ENCODE peak calls at places on chromosomes 6 and 20, in ten cellular contexts. U is RWPE2, O is SHP77, E is heart left ventricle, J is T-cell, G is GM23248, Y is fibroblast of pulmonary artery, L is NCI-H1092 treated with DMSO at 0.1 percent for 48 hours, W is COR-L47, Z is colonic mucosa. H is an unnamed sample.
A peak's percentile ranks its signal among the peaks of the same experiment; 100 is the strongest.

GRCh38 chr6:113182370-113183141 is 674.6 kb upstream of the MARCKS start:
- DNase-seq in J (no peak), U (no peak), O (no peak), W (peak; percentile 64), Z (no peak), Y (peak; percentile 83), G (peak; percentile 80), E (no peak), L (peak; percentile 48), H (no peak)

GRCh38 chr20:63081831-63082230 is 75.1 kb upstream of the BHLHE23 start:
- DNase-seq in L (no peak), Z (no peak), G (no peak), W (no peak), Y (no peak), O (no peak), E (no peak), U (peak; percentile 57), J (no peak), H (no peak)

GRCh38 chr6:139376604-139377218 is 2.3 kb upstream of the CITED2 start:
- DNase-seq in L (no peak), Z (peak; percentile 75), U (no peak), J (no peak), O (no peak), W (no peak), G (peak; percentile 49), Y (peak; percentile 75), E (peak; percentile 63), H (no peak)

GRCh38 chr20:38931984-38932383 is 5.8 kb downstream of the FAM83D start:
- DNase-seq in Y (no peak), G (no peak), W (no peak), J (no peak), U (no peak), O (no peak), E (no peak), Z (no peak), L (no peak), H (no peak)

GRCh38 chr6:44289726-44290125 is 19.5 kb downstream of the TMEM151B start:
- DNase-seq in Z (no peak), J (no peak), G (no peak), W (no peak), E (no peak), Y (no peak), O (no peak), U (no peak), L (no peak), H (no peak)

GRCh38 chr20:50450961-50451752 is 59.0 kb upstream of the PTPN1 start:
- DNase-seq in G (peak; percentile 73), L (no peak), J (peak; percentile 17), U (no peak), Z (no peak), E (peak; percentile 50), Y (peak; percentile 65), W (no peak), O (no peak), H (peak; percentile 89)

GRCh38 chr20:41174373-41174772 is 37.0 kb downstream of the PLCG1 start:
- DNase-seq in G (no peak), E (no peak), W (no peak), O (no peak), Z (peak; percentile 14), J (no peak), U (peak; percentile 73), Y (no peak), L (no peak), H (no peak)

GRCh38 chr20:45432294-45432693 is 16.4 kb downstream of the PIGT start:
- DNase-seq in G (no peak), W (no peak), Y (no peak), Z (no peak), L (no peak), O (no peak), U (peak; percentile 36), E (no peak), J (no peak), H (peak; percentile 85)

GRCh38 chr6:111147440-111147839 is 60.1 kb downstream of the SLC16A10 start:
- DNase-seq in Z (no peak), O (no peak), Y (no peak), E (no peak), L (no peak), J (no peak), G (no peak), U (no peak), W (no peak), H (no peak)

H was measured in NAMALWA.